ENCODE peak calls at places on chromosomes 5 and 9, in ten cellular contexts. P, Q, H, W, C, T, Z, R, S and E are unnamed samples.

GRCh38 chr5:16615737-16616535 is 861 bp downstream of the RETREG1 start:
- DNase-seq in R (no peak), W (no peak), T (no peak), Q (no peak), S (no peak), C (no peak), Z (no peak), P (no peak), H (no peak), E (no peak)

GRCh38 chr5:130578354-130578753 is 586.7 kb downstream of the HINT1 start:
- DNase-seq in P (no peak), S (no peak), T (no peak), R (no peak), Z (no peak), Q (no peak), H (no peak), C (no peak), W (no peak), E (no peak)

GRCh38 chr5:14665949-14666741 is 1.6 kb downstream of the OTULIN start:
- DNase-seq in R (no peak), H (no peak), P (peak), W (no peak), C (no peak), Q (no peak), Z (peak), S (peak), T (no peak), E (no peak)

GRCh38 chr5:138873096-138873885 is 1.8 kb downstream of the LRRTM2 start:
- DNase-seq in T (no peak), Q (no peak), H (no peak), S (no peak), W (no peak), P (peak), Z (no peak), R (no peak), C (no peak), E (no peak)

GRCh38 chr5:16051246-16051645 is 128.3 kb downstream of the MARCHF11 start:
- DNase-seq in C (no peak), H (no peak), W (no peak), S (no peak), Q (no peak), R (no peak), T (no peak), P (no peak), Z (no peak), E (no peak)

GRCh38 chr5:3325206-3325605 is 270.4 kb upstream of the IRX1 start:
- DNase-seq in W (no peak), T (no peak), P (no peak), Z (no peak), S (no peak), C (no peak), Q (peak), R (no peak), H (no peak), E (no peak)

GRCh38 chr9:136328622-136329041 is 1.3 kb downstream of the GPSM1 start:
- DNase-seq in P (peak), Q (no peak), C (no peak), R (no peak), H (peak), T (peak), S (no peak), Z (peak), W (no peak), E (no peak)

GRCh38 chr9:22033012-22033630 is 24.0 kb upstream of the CDKN2B start:
- DNase-seq in Z (no peak), T (no peak), Q (no peak), P (no peak), S (no peak), R (no peak), C (no peak), H (no peak), W (no peak), E (no peak)

GRCh38 chr9:9352877-9353481 is 1259.8 kb downstream of the PTPRD start:
- DNase-seq in S (no peak), W (no peak), Q (no peak), P (peak), C (no peak), R (no peak), Z (peak), H (no peak), T (no peak), E (no peak)

GRCh38 chr5:135602882-135603721 is 24.3 kb upstream of the CXCL14 start:
- DNase-seq in R (no peak), C (peak), Q (no peak), Z (no peak), P (no peak), W (no peak), H (no peak), T (no peak), S (no peak), E (no peak)

GRCh38 chr5:91219141-91219802 is 163.8 kb downstream of the ARRDC3 start:
- DNase-seq in P (no peak), T (peak), R (peak), Q (peak), Z (peak), W (peak), S (no peak), C (no peak), H (no peak), E (no peak)

GRCh38 chr9:116653580-116654355 is 33.3 kb upstream of the TRIM32 start:
- DNase-seq in P (no peak), C (no peak), S (no peak), H (peak), Z (no peak), T (no peak), R (peak), Q (no peak), W (no peak), E (no peak)

GRCh38 chr5:151134228-151134627 is 23.4 kb downstream of the ANXA6 start:
- DNase-seq in T (no peak), H (no peak), P (no peak), Q (no peak), R (no peak), W (no peak), C (no peak), S (no peak), Z (no peak), E (no peak)

GRCh38 chr9:751137-752051 is 90.1 kb upstream of the DMRT1 start:
- DNase-seq in P (no peak), W (no peak), C (no peak), T (peak), H (no peak), Z (peak), Q (peak), S (no peak), R (no peak), E (no peak)

GRCh38 chr5:78533356-78533755 is 115.2 kb downstream of the LHFPL2 start:
- DNase-seq in W (no peak), P (peak), Q (no peak), S (no peak), T (peak), R (no peak), C (no peak), H (no peak), Z (peak), E (no peak)

GRCh38 chr9:2126331-2126789 is 111.2 kb downstream of the SMARCA2 start:
- DNase-seq in H (no peak), C (no peak), T (peak), P (no peak), Z (peak), R (no peak), S (no peak), W (peak), Q (no peak), E (no peak)

GRCh38 chr5:53035868-53036381 is 46.8 kb downstream of the ITGA2 start:
- DNase-seq in C (no peak), W (no peak), Z (peak), H (no peak), Q (no peak), R (no peak), P (peak), T (no peak), S (no peak), E (no peak)

GRCh38 chr5:61894046-61894445 is 412.0 kb upstream of the KIF2A start:
- DNase-seq in Z (no peak), R (no peak), Q (no peak), S (no peak), P (no peak), W (no peak), H (no peak), C (no peak), T (no peak), E (no peak)

GRCh38 chr9:37761511-37761910 is 7.9 kb downstream of the TRMT10B start:
- DNase-seq in W (no peak), Z (peak), R (no peak), Q (no peak), T (peak), H (no peak), C (no peak), P (no peak), S (no peak), E (no peak)

GRCh38 chr5:139646111-139646510 is 2.0 kb upstream of the CXXC5 start:
- DNase-seq in R (no peak), C (no peak), Z (no peak), S (no peak), W (peak), H (no peak), T (no peak), Q (no peak), P (no peak), E (peak)

GRCh38 chr5:124043456-124043855 is 531.5 kb downstream of the CSNK1G3 start:
- DNase-seq in H (no peak), P (no peak), R (no peak), W (no peak), Q (no peak), C (no peak), Z (no peak), T (no peak), S (no peak), E (no peak)

GRCh38 chr5:32710859-32711692 is at the start of gene NPR3:
- DNase-seq in H (peak), W (no peak), Z (peak), Q (no peak), P (no peak), R (no peak), C (no peak), T (peak), S (no peak), E (peak)

GRCh38 chr9:16680965-16681658 is 189.4 kb downstream of the BNC2 start:
- DNase-seq in P (peak), H (no peak), W (no peak), Z (no peak), S (no peak), R (no peak), T (peak), C (no peak), Q (no peak), E (no peak)

GRCh38 chr5:24475101-24475500 is 169.7 kb downstream of the CDH10 start:
- DNase-seq in P (no peak), W (no peak), C (no peak), H (no peak), Z (no peak), R (no peak), Q (no peak), T (no peak), S (no peak), E (no peak)

GRCh38 chr5:157166494-157167218 is 592 bp upstream of the GARIN3 start:
- DNase-seq in S (no peak), Q (no peak), R (no peak), H (no peak), C (no peak), T (no peak), W (no peak), Z (no peak), P (no peak), E (no peak)

GRCh38 chr5:58399951-58400350 is 59.9 kb downstream of the PLK2 start:
- DNase-seq in S (no peak), T (no peak), Q (no peak), C (no peak), Z (no peak), P (no peak), H (no peak), R (no peak), W (no peak), E (no peak)

GRCh38 chr5:51378778-51379652 is 4.2 kb upstream of the ISL1 start:
- DNase-seq in H (no peak), W (no peak), R (no peak), C (no peak), T (no peak), Q (no peak), S (no peak), P (peak), Z (no peak), E (no peak)

GRCh38 chr9:126700903-126701819 is 87.4 kb downstream of the LMX1B start:
- DNase-seq in R (no peak), T (no peak), S (no peak), C (no peak), H (peak), W (no peak), Z (no peak), P (no peak), Q (no peak), E (peak)

GRCh38 chr9:80892703-80893102 is 796.6 kb downstream of the TLE1 start:
- DNase-seq in Q (no peak), R (no peak), C (no peak), Z (no peak), P (no peak), S (no peak), W (no peak), T (peak), H (no peak), E (no peak)

GRCh38 chr5:60350794-60351193 is 349.2 kb downstream of the DEPDC1B start:
- DNase-seq in W (no peak), Q (no peak), H (no peak), R (no peak), Z (no peak), T (no peak), C (no peak), P (no peak), S (no peak), E (no peak)

GRCh38 chr9:129964901-129965734 is 77.9 kb downstream of the FNBP1 start:
- DNase-seq in T (peak), Z (peak), H (no peak), Q (no peak), W (no peak), C (no peak), R (no peak), P (peak), S (no peak), E (no peak)